ENCODE peak calls at places on chromosomes 7 and 10, in five cellular contexts. X is AG09309, I is SHP77, J is foreskin fibroblast, R is glomerular endothelial cell. F is an unnamed sample.

GRCh38 chr7:16647435-16647960 is 1.5 kb downstream of the BZW2 start:
- DNase-seq in X (no peak), I (no peak), J (no peak), R (no peak), F (no peak)

GRCh38 chr7:108630002-108630401 is 60.3 kb downstream of the DNAJB9 start:
- DNase-seq in X (no peak), I (no peak), J (no peak), R (no peak), F (no peak)

GRCh38 chr10:76973091-76973514 is 664.5 kb downstream of the KCNMA1 start:
- DNase-seq in X (no peak), I (no peak), J (no peak), R (no peak), F (no peak)

GRCh38 chr7:440059-440749 is 79.4 kb downstream of the PDGFA start:
- DNase-seq in X (no peak), I (no peak), J (no peak), R (no peak), F (no peak)

GRCh38 chr7:963236-964078 is 9.0 kb upstream of the ADAP1 start:
- DNase-seq in X (no peak), I (peak), J (no peak), R (no peak), F (no peak)

GRCh38 chr10:49398000-49398861 is 2.3 kb upstream of the DRGX start:
- DNase-seq in X (no peak), I (no peak), J (peak), R (no peak), F (no peak)

GRCh38 chr7:85516675-85517074 is 329.8 kb upstream of the SEMA3D start:
- DNase-seq in X (no peak), I (no peak), J (peak), R (no peak), F (no peak)

GRCh38 chr7:130420943-130421578 is 19.8 kb downstream of the CEP41 start:
- DNase-seq in X (no peak), I (no peak), J (no peak), R (no peak), F (peak)

GRCh38 chr10:13871087-13871486 is 284.3 kb downstream of the PRPF18 start:
- DNase-seq in X (no peak), I (no peak), J (no peak), R (no peak), F (no peak)

GRCh38 chr10:12484945-12485805 is 135.8 kb downstream of the CAMK1D start:
- DNase-seq in X (no peak), I (peak), J (no peak), R (no peak), F (no peak)

GRCh38 chr7:47763063-47763974 is 181.4 kb upstream of the TNS3 start:
- DNase-seq in X (peak), I (peak), J (peak), R (no peak), F (no peak)

GRCh38 chr10:3773465-3774017 is 11.5 kb downstream of the KLF6 start:
- DNase-seq in X (no peak), I (no peak), J (no peak), R (peak), F (no peak)

GRCh38 chr10:126334272-126334671 is 54.0 kb downstream of the ADAM12 start:
- DNase-seq in X (no peak), I (no peak), J (no peak), R (no peak), F (no peak)

GRCh38 chr10:43249151-43249961 is 17.5 kb downstream of the RASGEF1A start:
- DNase-seq in X (no peak), I (no peak), J (no peak), R (no peak), F (no peak)

GRCh38 chr10:93992400-93993030 is 1.2 kb upstream of the PLCE1 start:
- DNase-seq in X (no peak), I (no peak), J (no peak), R (no peak), F (no peak)

GRCh38 chr10:98929709-98930108 is 305.9 kb downstream of the HPSE2 start:
- DNase-seq in X (no peak), I (no peak), J (no peak), R (no peak), F (no peak)

GRCh38 chr10:13973742-13974141 is 357.0 kb downstream of the FRMD4A start:
- DNase-seq in X (no peak), I (no peak), J (peak), R (no peak), F (no peak)

GRCh38 chr7:27107391-27107900 is 5.0 kb upstream of the HOXA2 start:
- DNase-seq in X (no peak), I (no peak), J (no peak), R (no peak), F (no peak)

GRCh38 chr7:96407427-96407826 is 85.5 kb upstream of the SLC25A13 start:
- DNase-seq in X (peak), I (no peak), J (peak), R (no peak), F (no peak)

GRCh38 chr7:136150311-136150710 is 173.2 kb upstream of the MTPN start:
- DNase-seq in X (no peak), I (no peak), J (no peak), R (no peak), F (no peak)

GRCh38 chr10:46096426-46096825 is 50.4 kb upstream of the MSMB start:
- DNase-seq in X (no peak), I (no peak), J (peak), R (no peak), F (no peak)

GRCh38 chr7:74164985-74165456 is 9.1 kb upstream of the EIF4H start:
- DNase-seq in X (no peak), I (no peak), J (no peak), R (no peak), F (no peak)

GRCh38 chr7:158657189-158657746 is 47.3 kb downstream of the NCAPG2 start:
- DNase-seq in X (no peak), I (no peak), J (no peak), R (no peak), F (no peak)

GRCh38 chr7:37035631-37036030 is 311.3 kb upstream of the AOAH start:
- DNase-seq in X (no peak), I (no peak), J (no peak), R (no peak), F (no peak)

GRCh38 chr10:995559-995926 is 7.3 kb downstream of the GTPBP4 start:
- DNase-seq in X (no peak), I (no peak), J (no peak), R (no peak), F (no peak)

GRCh38 chr10:73653701-73654100 is 2.1 kb downstream of the SYNPO2L start:
- DNase-seq in X (no peak), I (peak), J (peak), R (no peak), F (no peak)

GRCh38 chr7:143965280-143965679 is 10.6 kb downstream of the OR2F1 start:
- DNase-seq in X (no peak), I (no peak), J (no peak), R (no peak), F (no peak)

GRCh38 chr7:157047148-157047547 is 36.7 kb upstream of the MNX1 start:
- DNase-seq in X (no peak), I (no peak), J (no peak), R (no peak), F (no peak)

GRCh38 chr10:31698169-31698890 is 230.3 kb downstream of the ARHGAP12 start:
- DNase-seq in X (peak), I (no peak), J (peak), R (peak), F (peak)

GRCh38 chr7:158655931-158656441 is 48.6 kb downstream of the NCAPG2 start:
- DNase-seq in X (no peak), I (no peak), J (no peak), R (no peak), F (no peak)

GRCh38 chr10:22648547-22648961 is 65.8 kb downstream of the PIP4K2A start:
- DNase-seq in X (peak), I (no peak), J (peak), R (no peak), F (no peak)

GRCh38 chr10:100009283-100009792 is 409 bp downstream of the DNMBP start:
- DNase-seq in X (no peak), I (peak), J (no peak), R (no peak), F (no peak)

GRCh38 chr10:25113231-25114035 is 61.4 kb upstream of the GPR158 start:
- DNase-seq in X (peak), I (peak), J (peak), R (peak), F (peak)

F was measured in pulmonary artery endothelial cell.